ENCODE peak calls at places on chromosomes 16 and 17, in ten cellular contexts. W, L, T, N, H, J, K, Q, C and P are unnamed samples.

GRCh38 chr17:62083651-62084050 is 18.6 kb upstream of the MED13 start:
- DNase-seq in W (no peak), L (no peak), T (no peak), N (no peak), H (no peak), J (no peak), K (no peak), Q (no peak), C (no peak), P (no peak)

GRCh38 chr17:28549274-28550132 is 2.9 kb downstream of the UNC119 start:
- DNase-seq in W (no peak), L (no peak), T (no peak), N (no peak), H (no peak), J (no peak), K (no peak), Q (no peak), C (no peak), P (no peak)

GRCh38 chr17:1446201-1446600 is 9.8 kb downstream of the CRK start:
- DNase-seq in W (no peak), L (no peak), T (no peak), N (no peak), H (no peak), J (no peak), K (no peak), Q (no peak), C (no peak), P (no peak)

GRCh38 chr17:12107905-12108304 is 87.2 kb downstream of the MAP2K4 start:
- DNase-seq in W (no peak), L (no peak), T (no peak), N (no peak), H (no peak), J (no peak), K (no peak), Q (no peak), C (no peak), P (no peak)

GRCh38 chr16:48354877-48355585 is 30.2 kb downstream of the SIAH1 start:
- DNase-seq in W (no peak), L (no peak), T (no peak), N (no peak), H (no peak), J (no peak), K (no peak), Q (no peak), C (no peak), P (no peak)

GRCh38 chr17:36089888-36090836 is at the start of gene CCL3:
- DNase-seq in W (no peak), L (peak; percentile 26), T (no peak), N (no peak), H (no peak), J (no peak), K (no peak), Q (peak; percentile 99), C (peak; percentile 34), P (peak; percentile 28)

GRCh38 chr17:16027708-16028584 is 28.3 kb downstream of the TTC19 start:
- DNase-seq in W (peak; percentile 95), L (no peak), T (no peak), N (no peak), H (no peak), J (no peak), K (no peak), Q (peak; percentile 19), C (peak; percentile 45), P (no peak)

GRCh38 chr16:89573826-89574680 is 1.5 kb upstream of the CPNE7 start:
- DNase-seq in W (no peak), L (no peak), T (no peak), N (no peak), H (no peak), J (no peak), K (no peak), Q (no peak), C (no peak), P (no peak)

GRCh38 chr17:64067642-64068041 is 47.2 kb upstream of the ICAM2 start:
- DNase-seq in W (no peak), L (no peak), T (no peak), N (no peak), H (no peak), J (no peak), K (no peak), Q (no peak), C (no peak), P (no peak)
- TF ChIP-seq EP300 in W (no peak), L (no peak), T (no peak), N (no peak), H (no peak), J (no peak), K (no peak), Q (no peak), C (no peak), P (no peak)

DNA sequence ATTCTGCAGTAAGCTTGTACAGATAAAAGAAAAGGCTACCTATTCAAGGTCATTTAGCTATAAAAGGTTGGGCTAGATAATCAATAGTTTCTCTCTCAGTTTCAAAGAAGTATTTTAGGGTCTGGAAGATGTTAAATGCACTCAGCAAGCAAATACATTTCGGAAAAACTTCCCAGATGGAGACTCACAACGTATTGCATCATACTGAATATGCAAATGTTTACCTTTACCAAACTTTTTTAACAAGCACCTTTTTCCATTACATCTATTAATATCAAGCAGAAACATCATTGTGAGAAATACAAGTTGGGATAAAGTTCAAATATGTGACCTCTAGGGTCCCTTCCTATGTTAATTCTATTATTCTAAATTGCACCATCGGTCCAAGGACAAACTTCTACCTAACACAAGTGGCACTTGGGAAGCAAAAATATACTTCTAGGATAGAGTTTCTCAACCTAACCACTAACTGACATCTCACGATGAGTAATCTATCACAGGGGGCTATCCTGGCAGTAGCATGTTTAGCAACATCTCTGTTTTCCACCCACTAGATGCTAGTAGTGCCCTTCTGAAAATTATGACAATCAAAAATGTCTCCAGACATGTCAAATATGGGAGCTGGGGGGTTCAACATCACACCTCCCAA is 14.6 kb downstream of the KANSL1 start:
- DNase-seq in W (no peak), L (no peak), T (no peak), N (no peak), H (no peak), J (no peak), K (no peak), Q (no peak), C (no peak), P (no peak)
- H3K4me1 ChIP-seq in W (peaks cover 65% of the 10 kb centered on the region), L (peaks cover 29% of the 10 kb centered on the region), T (peaks cover 26% of the 10 kb centered on the region), N (peaks cover 34% of the 10 kb centered on the region), H (peaks cover 50% of the 10 kb centered on the region), J (peaks cover 100% of the 10 kb centered on the region), K (no peaks in the 10 kb centered on the region), Q (peaks cover 50% of the 10 kb centered on the region), C (peaks cover 88% of the 10 kb centered on the region), P (peaks cover 68% of the 10 kb centered on the region)

DNA sequence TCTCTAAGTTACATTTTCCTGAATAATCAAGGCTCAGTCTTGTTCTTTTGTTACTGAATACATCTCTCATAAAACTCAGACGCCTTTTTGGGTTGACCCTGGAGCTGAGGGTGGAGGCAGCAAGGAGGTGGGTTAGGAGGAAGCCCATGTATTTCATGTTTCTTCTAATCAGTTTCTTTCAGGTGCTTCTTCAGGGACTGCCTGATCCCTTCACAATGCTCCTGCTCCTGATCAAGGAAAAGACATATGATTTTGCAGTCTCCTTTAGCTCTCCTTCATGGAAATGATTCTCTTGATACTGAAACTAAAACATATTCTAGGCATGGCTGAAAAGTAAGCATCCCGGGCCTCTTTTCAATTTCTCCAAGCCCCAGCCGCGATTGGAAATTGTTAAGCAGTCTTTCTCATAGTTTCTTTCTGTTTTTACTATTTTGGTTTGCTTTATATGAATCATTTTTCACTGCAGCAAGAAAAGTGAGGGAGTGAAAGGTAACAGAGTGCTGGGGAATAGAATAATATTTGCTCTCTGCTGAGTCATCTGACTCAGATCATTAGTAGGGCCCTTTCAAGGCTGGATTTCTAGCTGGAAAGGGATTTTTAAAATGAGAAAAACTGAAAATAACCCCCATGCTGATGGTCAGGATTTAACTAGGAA is 730.7 kb downstream of the CDH11 start:
- DNase-seq in W (no peak), L (no peak), T (no peak), N (no peak), H (no peak), J (no peak), K (no peak), Q (no peak), C (no peak), P (no peak)
- TF ChIP-seq EP300 in W (no peak), L (no peak), T (no peak), N (no peak), H (no peak), J (no peak), K (no peak), Q (no peak), C (no peak), P (no peak)

GRCh38 chr16:1542166-1542500 is 8.7 kb downstream of the TMEM204 start:
- DNase-seq in W (no peak), L (no peak), T (no peak), N (no peak), H (no peak), J (no peak), K (no peak), Q (no peak), C (no peak), P (no peak)
- H3K4me1 ChIP-seq in W (peaks cover 3% of the 10 kb centered on the region), L (peaks cover 34% of the 10 kb centered on the region), T (peaks cover 11% of the 10 kb centered on the region), N (no peaks in the 10 kb centered on the region), H (peaks cover 34% of the 10 kb centered on the region), J (peaks cover 100% of the 10 kb centered on the region), K (peaks cover 10% of the 10 kb centered on the region), Q (peaks cover 14% of the 10 kb centered on the region), C (peaks cover 100% of the 10 kb centered on the region), P (peaks cover 8% of the 10 kb centered on the region)

GRCh38 chr16:64742560-64742959 is 379.3 kb downstream of the CDH11 start:
- DNase-seq in W (no peak), L (no peak), T (no peak), N (no peak), H (no peak), J (no peak), K (no peak), Q (no peak), C (no peak), P (no peak)

GRCh38 chr16:64736887-64737286 is 385.0 kb downstream of the CDH11 start:
- DNase-seq in W (no peak), L (no peak), T (no peak), N (no peak), H (no peak), J (no peak), K (no peak), Q (no peak), C (no peak), P (no peak)

GRCh38 chr16:64740261-64740660 is 381.6 kb downstream of the CDH11 start:
- DNase-seq in W (no peak), L (no peak), T (no peak), N (no peak), H (no peak), J (no peak), K (no peak), Q (no peak), C (no peak), P (no peak)

GRCh38 chr16:64738321-64738960 is 383.4 kb downstream of the CDH11 start:
- DNase-seq in W (no peak), L (no peak), T (no peak), N (no peak), H (no peak), J (no peak), K (no peak), Q (no peak), C (no peak), P (no peak)
- TF ChIP-seq EP300 in W (no peak), L (no peak), T (no peak), N (no peak), H (no peak), J (no peak), K (no peak), Q (no peak), C (no peak), P (no peak)